ENCODE peak calls at places on chromosome 3, in nine cellular contexts. One of them, this sample, is unnamed.

GRCh38 chr3:30290479-30290878 is 315.9 kb upstream of the TGFBR2 start:
- DNase-seq in transverse colon: no peak
- DNase-seq in heart left ventricle: no peak
- DNase-seq in H54: no peak
- DNase-seq in body of pancreas: no peak
- DNase-seq in adrenal gland: no peak
- DNase-seq in A549: no peak
- DNase-seq in uterus: no peak
- DNase-seq in K562: no peak
- DNase-seq in this sample: no peak

GRCh38 chr3:124126446-124127017 is 134.6 kb upstream of the ROPN1 start:
- DNase-seq in transverse colon: no peak
- DNase-seq in heart left ventricle: no peak
- DNase-seq in H54: no peak
- DNase-seq in body of pancreas: no peak
- DNase-seq in adrenal gland: no peak
- DNase-seq in A549: no peak
- DNase-seq in uterus: no peak
- DNase-seq in K562: no peak
- DNase-seq in this sample: no peak

GRCh38 chr3:105328338-105328730 is 38.4 kb upstream of the ALCAM start:
- DNase-seq in transverse colon: no peak
- DNase-seq in heart left ventricle: no peak
- DNase-seq in H54: no peak
- DNase-seq in body of pancreas: no peak
- DNase-seq in adrenal gland: no peak
- DNase-seq in A549: no peak
- DNase-seq in uterus: no peak
- DNase-seq in K562: no peak
- DNase-seq in this sample: no peak

GRCh38 chr3:85912981-85913380 is 954.2 kb downstream of the CADM2 start:
- DNase-seq in transverse colon: no peak
- DNase-seq in heart left ventricle: no peak
- DNase-seq in H54: no peak
- DNase-seq in body of pancreas: no peak
- DNase-seq in adrenal gland: no peak
- DNase-seq in A549: no peak
- DNase-seq in uterus: no peak
- DNase-seq in K562: no peak
- DNase-seq in this sample: no peak

GRCh38 chr3:184241447-184242296 is 7.1 kb downstream of the ALG3 start:
- DNase-seq in transverse colon: peak
- DNase-seq in heart left ventricle: no peak
- DNase-seq in H54: no peak
- DNase-seq in body of pancreas: peak
- DNase-seq in adrenal gland: peak
- DNase-seq in A549: no peak
- DNase-seq in uterus: no peak
- DNase-seq in K562: peak
- DNase-seq in this sample: peak

GRCh38 chr3:46553154-46553553 is 12.9 kb downstream of the LRRC2 start:
- DNase-seq in transverse colon: no peak
- DNase-seq in heart left ventricle: no peak
- DNase-seq in H54: no peak
- DNase-seq in body of pancreas: no peak
- DNase-seq in adrenal gland: no peak
- DNase-seq in A549: no peak
- DNase-seq in uterus: no peak
- DNase-seq in K562: no peak
- DNase-seq in this sample: no peak

GRCh38 chr3:78871048-78871447 is 896.8 kb downstream of the ROBO1 start:
- DNase-seq in transverse colon: no peak
- DNase-seq in heart left ventricle: no peak
- DNase-seq in H54: no peak
- DNase-seq in body of pancreas: no peak
- DNase-seq in adrenal gland: no peak
- DNase-seq in A549: no peak
- DNase-seq in uterus: no peak
- DNase-seq in K562: no peak
- DNase-seq in this sample: no peak

GRCh38 chr3:84487296-84487695 is 471.5 kb upstream of the CADM2 start:
- DNase-seq in transverse colon: no peak
- DNase-seq in heart left ventricle: no peak
- DNase-seq in H54: no peak
- DNase-seq in body of pancreas: no peak
- DNase-seq in adrenal gland: no peak
- DNase-seq in A549: no peak
- DNase-seq in uterus: no peak
- DNase-seq in K562: no peak
- DNase-seq in this sample: no peak

GRCh38 chr3:44893097-44893496 is 18.7 kb downstream of the TGM4 start:
- DNase-seq in transverse colon: no peak
- DNase-seq in heart left ventricle: no peak
- DNase-seq in H54: peak
- DNase-seq in body of pancreas: no peak
- DNase-seq in adrenal gland: no peak
- DNase-seq in A549: no peak
- DNase-seq in uterus: no peak
- DNase-seq in K562: no peak
- DNase-seq in this sample: no peak

GRCh38 chr3:10352146-10352911 is 31.4 kb upstream of the SEC13 start:
- DNase-seq in transverse colon: no peak
- DNase-seq in heart left ventricle: no peak
- DNase-seq in H54: peak
- DNase-seq in body of pancreas: no peak
- DNase-seq in adrenal gland: no peak
- DNase-seq in A549: no peak
- DNase-seq in uterus: no peak
- DNase-seq in K562: no peak
- DNase-seq in this sample: no peak

GRCh38 chr3:156161172-156161571 is 40.8 kb downstream of the KCNAB1 start:
- DNase-seq in transverse colon: no peak
- DNase-seq in heart left ventricle: no peak
- DNase-seq in H54: no peak
- DNase-seq in body of pancreas: no peak
- DNase-seq in adrenal gland: no peak
- DNase-seq in A549: no peak
- DNase-seq in uterus: no peak
- DNase-seq in K562: no peak
- DNase-seq in this sample: no peak

GRCh38 chr3:195859846-195860411 is 48.2 kb upstream of the MUC4 start:
- DNase-seq in transverse colon: no peak
- DNase-seq in heart left ventricle: no peak
- DNase-seq in H54: no peak
- DNase-seq in body of pancreas: no peak
- DNase-seq in adrenal gland: no peak
- DNase-seq in A549: no peak
- DNase-seq in uterus: no peak
- DNase-seq in K562: no peak
- DNase-seq in this sample: no peak

GRCh38 chr3:24111711-24112110 is 166.6 kb downstream of the NR1D2 start:
- DNase-seq in transverse colon: no peak
- DNase-seq in heart left ventricle: no peak
- DNase-seq in H54: no peak
- DNase-seq in body of pancreas: no peak
- DNase-seq in adrenal gland: no peak
- DNase-seq in A549: no peak
- DNase-seq in uterus: no peak
- DNase-seq in K562: no peak
- DNase-seq in this sample: no peak

GRCh38 chr3:101898752-101899169 is 49.4 kb downstream of the NFKBIZ start:
- DNase-seq in transverse colon: no peak
- DNase-seq in heart left ventricle: no peak
- DNase-seq in H54: no peak
- DNase-seq in body of pancreas: no peak
- DNase-seq in adrenal gland: no peak
- DNase-seq in A549: no peak
- DNase-seq in uterus: no peak
- DNase-seq in K562: no peak
- DNase-seq in this sample: no peak

GRCh38 chr3:161548301-161548700 is 51.7 kb downstream of the OTOL1 start:
- DNase-seq in transverse colon: no peak
- DNase-seq in heart left ventricle: no peak
- DNase-seq in H54: no peak
- DNase-seq in body of pancreas: no peak
- DNase-seq in adrenal gland: no peak
- DNase-seq in A549: no peak
- DNase-seq in uterus: no peak
- DNase-seq in K562: no peak
- DNase-seq in this sample: no peak

GRCh38 chr3:61182648-61183047 is 68.6 kb downstream of the FHIT start:
- DNase-seq in transverse colon: no peak
- DNase-seq in heart left ventricle: no peak
- DNase-seq in H54: no peak
- DNase-seq in body of pancreas: no peak
- DNase-seq in adrenal gland: no peak
- DNase-seq in A549: no peak
- DNase-seq in uterus: no peak
- DNase-seq in K562: no peak
- DNase-seq in this sample: no peak

GRCh38 chr3:141366285-141367037 is 1.8 kb upstream of the ZBTB38 start:
- DNase-seq in transverse colon: peak
- DNase-seq in heart left ventricle: peak
- DNase-seq in H54: peak
- DNase-seq in body of pancreas: peak
- DNase-seq in adrenal gland: no peak
- DNase-seq in A549: peak
- DNase-seq in uterus: peak
- DNase-seq in K562: peak
- DNase-seq in this sample: peak

GRCh38 chr3:182755308-182756106 is 37.8 kb upstream of the ATP11B start:
- DNase-seq in transverse colon: no peak
- DNase-seq in heart left ventricle: no peak
- DNase-seq in H54: no peak
- DNase-seq in body of pancreas: no peak
- DNase-seq in adrenal gland: no peak
- DNase-seq in A549: no peak
- DNase-seq in uterus: no peak
- DNase-seq in K562: no peak
- DNase-seq in this sample: no peak

GRCh38 chr3:51391075-51391565 is at the start of gene RBM15B:
- DNase-seq in transverse colon: peak
- DNase-seq in heart left ventricle: peak
- DNase-seq in H54: peak
- DNase-seq in body of pancreas: peak
- DNase-seq in adrenal gland: peak
- DNase-seq in A549: peak
- DNase-seq in uterus: peak
- DNase-seq in K562: peak
- DNase-seq in this sample: peak
- TF ChIP-seq POLR2A in transverse colon: peak
- TF ChIP-seq POLR2A in heart left ventricle: no peak
- TF ChIP-seq POLR2A in H54: peak
- TF ChIP-seq POLR2A in body of pancreas: peak
- TF ChIP-seq POLR2A in adrenal gland: peak
- TF ChIP-seq POLR2A in A549: peak
- TF ChIP-seq POLR2A in uterus: peak
- TF ChIP-seq POLR2A in K562: no peak
- TF ChIP-seq POLR2A in this sample: peak

DNA sequence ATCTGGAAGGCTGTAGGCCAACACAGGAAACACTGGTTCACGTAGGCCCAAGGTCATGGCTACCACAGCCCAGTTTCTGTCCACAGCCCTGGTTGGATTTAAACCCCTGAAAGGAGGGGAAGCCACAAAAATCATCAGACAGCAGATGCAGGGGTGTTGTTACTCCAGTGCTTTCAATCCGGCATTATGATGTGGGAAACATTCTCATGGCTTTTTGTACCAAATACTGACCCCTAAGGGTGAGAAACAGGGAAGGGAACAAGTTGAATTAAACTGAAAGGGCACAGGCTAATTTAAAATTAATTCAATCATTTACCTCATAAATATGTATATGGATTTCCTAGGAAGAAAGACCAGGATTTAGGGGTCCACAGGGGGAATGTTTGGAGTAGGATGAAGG is 375.6 kb downstream of the CTNNB1 start:
- DNase-seq in transverse colon: no peak
- DNase-seq in heart left ventricle: no peak
- DNase-seq in H54: no peak
- DNase-seq in body of pancreas: no peak
- DNase-seq in adrenal gland: no peak
- DNase-seq in A549: no peak
- DNase-seq in uterus: no peak
- DNase-seq in K562: no peak
- DNase-seq in this sample: no peak
- TF ChIP-seq POLR2A in transverse colon: no peak
- TF ChIP-seq POLR2A in heart left ventricle: no peak
- TF ChIP-seq POLR2A in H54: no peak
- TF ChIP-seq POLR2A in body of pancreas: no peak
- TF ChIP-seq POLR2A in adrenal gland: no peak
- TF ChIP-seq POLR2A in A549: no peak
- TF ChIP-seq POLR2A in uterus: no peak
- TF ChIP-seq POLR2A in K562: no peak
- TF ChIP-seq POLR2A in this sample: no peak

DNA sequence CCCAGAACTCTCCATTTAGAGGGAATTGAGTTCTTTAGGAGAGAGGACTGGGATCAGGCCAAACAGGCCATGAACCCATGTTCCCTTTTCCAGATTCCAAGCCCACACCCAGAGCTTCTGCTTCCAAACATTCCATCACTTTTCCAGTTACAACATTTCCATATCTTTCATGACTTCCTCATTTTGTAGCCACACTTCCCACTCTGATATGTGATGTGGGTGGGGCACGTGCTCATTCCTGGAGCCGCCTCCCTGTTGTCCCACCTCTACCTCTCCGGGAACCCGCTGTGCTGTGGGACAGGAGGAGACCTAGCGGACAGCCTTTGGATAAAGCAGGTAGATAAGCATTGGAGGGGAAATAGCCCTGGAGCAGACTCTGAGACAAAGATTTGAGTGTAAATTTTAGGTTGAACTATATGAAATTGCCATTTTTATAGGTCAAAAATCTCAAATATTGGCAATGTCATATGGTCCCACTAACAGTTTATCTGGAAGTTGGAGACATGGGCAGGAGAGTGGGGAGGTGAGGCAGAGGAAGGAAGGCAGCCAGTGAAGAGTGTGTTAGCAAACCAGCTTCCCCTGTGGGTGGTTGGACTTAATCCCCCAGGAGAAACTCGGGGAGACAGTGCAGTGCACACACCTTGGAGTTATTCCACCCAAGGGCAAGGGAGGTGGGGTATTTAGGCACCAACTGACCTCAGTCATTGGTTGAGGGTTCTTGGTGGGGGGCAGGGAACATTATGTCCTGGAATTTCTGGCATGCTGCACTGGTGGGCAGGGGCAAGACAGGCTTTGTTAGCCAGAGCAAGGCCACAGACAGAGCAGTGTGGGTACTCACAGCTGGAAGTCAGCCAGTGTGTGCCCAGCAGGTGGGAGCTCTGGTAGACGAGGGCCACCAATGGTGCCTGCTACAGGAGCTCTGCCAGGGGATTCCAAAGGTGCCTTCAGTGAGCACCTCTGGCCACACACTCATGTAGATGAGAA is 31.7 kb downstream of the CYP8B1 start:
- DNase-seq in transverse colon: peak
- DNase-seq in heart left ventricle: no peak
- DNase-seq in H54: no peak
- DNase-seq in body of pancreas: no peak
- DNase-seq in adrenal gland: no peak
- DNase-seq in A549: no peak
- DNase-seq in uterus: peak
- DNase-seq in K562: no peak
- DNase-seq in this sample: no peak
- TF ChIP-seq POLR2A in transverse colon: no peak
- TF ChIP-seq POLR2A in heart left ventricle: no peak
- TF ChIP-seq POLR2A in H54: no peak
- TF ChIP-seq POLR2A in body of pancreas: no peak
- TF ChIP-seq POLR2A in adrenal gland: no peak
- TF ChIP-seq POLR2A in A549: no peak
- TF ChIP-seq POLR2A in uterus: no peak
- TF ChIP-seq POLR2A in K562: no peak
- TF ChIP-seq POLR2A in this sample: no peak

GRCh38 chr3:50365080-50365841 is 5.9 kb upstream of the TMEM115 start:
- DNase-seq in transverse colon: peak
- DNase-seq in heart left ventricle: peak
- DNase-seq in H54: no peak
- DNase-seq in body of pancreas: peak
- DNase-seq in adrenal gland: peak
- DNase-seq in A549: no peak
- DNase-seq in uterus: peak
- DNase-seq in K562: peak
- DNase-seq in this sample: peak
- TF ChIP-seq POLR2A in transverse colon: peak
- TF ChIP-seq POLR2A in heart left ventricle: no peak
- TF ChIP-seq POLR2A in H54: no peak
- TF ChIP-seq POLR2A in body of pancreas: peak
- TF ChIP-seq POLR2A in adrenal gland: no peak
- TF ChIP-seq POLR2A in A549: no peak
- TF ChIP-seq POLR2A in uterus: peak
- TF ChIP-seq POLR2A in K562: no peak
- TF ChIP-seq POLR2A in this sample: no peak

This sample was measured in erythroblast.